ENCODE peak calls at places on chromosomes 12 and 14, in five cellular contexts. One of them, this sample, is unnamed.

GRCh38 chr14:104795781-104796681 is 483 bp upstream of the AKT1 start:
- DNase-seq in SK-N-SH: peak; percentile 94
- DNase-seq in RWPE2: no peak
- DNase-seq in mammary epithelial cell: no peak
- DNase-seq in heart right ventricle: peak; percentile 50
- DNase-seq in this sample: peak; percentile 66

GRCh38 chr12:77575376-77575775 is 255.3 kb upstream of the NAV3 start:
- DNase-seq in mammary epithelial cell: no peak
- DNase-seq in RWPE2: no peak
- DNase-seq in SK-N-SH: no peak
- DNase-seq in heart right ventricle: no peak
- DNase-seq in this sample: no peak

GRCh38 chr12:122886851-122887816 is 8.8 kb downstream of the VPS37B start:
- DNase-seq in heart right ventricle: no peak
- DNase-seq in mammary epithelial cell: peak; percentile 93
- DNase-seq in SK-N-SH: no peak
- DNase-seq in RWPE2: peak; percentile 83
- DNase-seq in this sample: no peak

GRCh38 chr12:56872366-56872765 is 61.8 kb downstream of the SDR9C7 start:
- DNase-seq in SK-N-SH: no peak
- DNase-seq in mammary epithelial cell: no peak
- DNase-seq in heart right ventricle: no peak
- DNase-seq in RWPE2: no peak
- DNase-seq in this sample: no peak

GRCh38 chr12:5487971-5488955 is 56.4 kb downstream of the NTF3 start:
- DNase-seq in RWPE2: no peak
- DNase-seq in SK-N-SH: no peak
- DNase-seq in mammary epithelial cell: no peak
- DNase-seq in heart right ventricle: no peak
- DNase-seq in this sample: no peak

GRCh38 chr12:118436002-118436724 is 59.8 kb downstream of the SUDS3 start:
- DNase-seq in RWPE2: no peak
- DNase-seq in SK-N-SH: peak; percentile 27
- DNase-seq in heart right ventricle: peak; percentile 10
- DNase-seq in mammary epithelial cell: no peak
- DNase-seq in this sample: no peak

GRCh38 chr14:78863143-78863542 is 693.0 kb downstream of the NRXN3 start:
- DNase-seq in SK-N-SH: no peak
- DNase-seq in mammary epithelial cell: peak; percentile 25
- DNase-seq in heart right ventricle: no peak
- DNase-seq in RWPE2: no peak
- DNase-seq in this sample: no peak

GRCh38 chr12:50927766-50928224 is 24.5 kb upstream of the HIGD1C start:
- DNase-seq in RWPE2: no peak
- DNase-seq in heart right ventricle: no peak
- DNase-seq in SK-N-SH: no peak
- DNase-seq in mammary epithelial cell: no peak
- DNase-seq in this sample: no peak

GRCh38 chr12:45304514-45305178 is 88.8 kb downstream of the ANO6 start:
- DNase-seq in RWPE2: no peak
- DNase-seq in SK-N-SH: no peak
- DNase-seq in heart right ventricle: no peak
- DNase-seq in mammary epithelial cell: no peak
- DNase-seq in this sample: no peak

GRCh38 chr12:32450768-32451167 is 51.4 kb downstream of the FGD4 start:
- DNase-seq in SK-N-SH: no peak
- DNase-seq in heart right ventricle: peak; percentile 12
- DNase-seq in mammary epithelial cell: no peak
- DNase-seq in RWPE2: no peak
- DNase-seq in this sample: no peak

GRCh38 chr12:13313886-13314285 is 117.4 kb downstream of the EMP1 start:
- DNase-seq in SK-N-SH: no peak
- DNase-seq in mammary epithelial cell: no peak
- DNase-seq in heart right ventricle: no peak
- DNase-seq in RWPE2: no peak
- DNase-seq in this sample: no peak

GRCh38 chr12:101414533-101415119 is 7.1 kb upstream of the ARL1 start:
- DNase-seq in RWPE2: no peak
- DNase-seq in heart right ventricle: peak; percentile 30
- DNase-seq in mammary epithelial cell: peak; percentile 42
- DNase-seq in SK-N-SH: peak; percentile 52
- DNase-seq in this sample: no peak

GRCh38 chr14:50750323-50750722 is 80.6 kb downstream of the NIN start:
- DNase-seq in mammary epithelial cell: no peak
- DNase-seq in RWPE2: no peak
- DNase-seq in heart right ventricle: no peak
- DNase-seq in SK-N-SH: no peak
- DNase-seq in this sample: no peak

GRCh38 chr14:64671591-64671990 is 32.6 kb upstream of the PLEKHG3 start:
- DNase-seq in mammary epithelial cell: peak; percentile 60
- DNase-seq in heart right ventricle: peak; percentile 31
- DNase-seq in RWPE2: no peak
- DNase-seq in SK-N-SH: peak; percentile 69
- DNase-seq in this sample: no peak

GRCh38 chr14:52067873-52068740 is 752 bp downstream of the NID2 start:
- DNase-seq in mammary epithelial cell: no peak
- DNase-seq in RWPE2: no peak
- DNase-seq in SK-N-SH: peak; percentile 62
- DNase-seq in heart right ventricle: peak; percentile 38
- DNase-seq in this sample: peak; percentile 5

GRCh38 chr12:119949594-119949993 is 39.4 kb upstream of the BICDL1 start:
- DNase-seq in mammary epithelial cell: no peak
- DNase-seq in RWPE2: no peak
- DNase-seq in SK-N-SH: no peak
- DNase-seq in heart right ventricle: no peak
- DNase-seq in this sample: no peak

GRCh38 chr14:95069547-95069946 is 87.8 kb downstream of the DICER1 start:
- DNase-seq in mammary epithelial cell: no peak
- DNase-seq in SK-N-SH: no peak
- DNase-seq in RWPE2: no peak
- DNase-seq in heart right ventricle: no peak
- DNase-seq in this sample: no peak

GRCh38 chr12:76688627-76689026 is 75.3 kb upstream of the ZDHHC17 start:
- DNase-seq in heart right ventricle: no peak
- DNase-seq in RWPE2: no peak
- DNase-seq in SK-N-SH: no peak
- DNase-seq in mammary epithelial cell: no peak
- DNase-seq in this sample: no peak

GRCh38 chr14:85217412-85217811 is 312.5 kb upstream of the FLRT2 start:
- DNase-seq in heart right ventricle: no peak
- DNase-seq in mammary epithelial cell: no peak
- DNase-seq in SK-N-SH: no peak
- DNase-seq in RWPE2: no peak
- DNase-seq in this sample: no peak

GRCh38 chr14:103879570-103880333 is 32.4 kb upstream of the PPP1R13B start:
- DNase-seq in SK-N-SH: peak; percentile 51
- DNase-seq in heart right ventricle: peak; percentile 46
- DNase-seq in RWPE2: no peak
- DNase-seq in mammary epithelial cell: peak; percentile 36
- DNase-seq in this sample: no peak

GRCh38 chr12:52015393-52016081 is 8.8 kb downstream of the TAMALIN start:
- DNase-seq in mammary epithelial cell: peak; percentile 66
- DNase-seq in heart right ventricle: no peak
- DNase-seq in RWPE2: no peak
- DNase-seq in SK-N-SH: no peak
- DNase-seq in this sample: no peak

GRCh38 chr12:95205685-95206084 is 11.6 kb downstream of the FGD6 start:
- DNase-seq in RWPE2: peak; percentile 62
- DNase-seq in SK-N-SH: no peak
- DNase-seq in mammary epithelial cell: peak; percentile 93
- DNase-seq in heart right ventricle: no peak
- DNase-seq in this sample: no peak

GRCh38 chr12:118357327-118358007 is 15.2 kb downstream of the TAOK3 start:
- DNase-seq in SK-N-SH: peak; percentile 42
- DNase-seq in mammary epithelial cell: peak; percentile 54
- DNase-seq in RWPE2: no peak
- DNase-seq in heart right ventricle: peak; percentile 74
- DNase-seq in this sample: no peak

GRCh38 chr14:101056446-101056845 is 152.9 kb upstream of the RTL1 start:
- DNase-seq in heart right ventricle: no peak
- DNase-seq in mammary epithelial cell: no peak
- DNase-seq in RWPE2: no peak
- DNase-seq in SK-N-SH: no peak
- DNase-seq in this sample: no peak

GRCh38 chr14:76514599-76514998 is 138.7 kb downstream of the ESRRB start:
- DNase-seq in mammary epithelial cell: peak; percentile 46
- DNase-seq in RWPE2: no peak
- DNase-seq in SK-N-SH: no peak
- DNase-seq in heart right ventricle: no peak
- DNase-seq in this sample: no peak
- TF ChIP-seq CTCF in mammary epithelial cell: peak; percentile 62
- TF ChIP-seq CTCF in RWPE2: no peak
- TF ChIP-seq CTCF in SK-N-SH: peak; percentile 23
- TF ChIP-seq CTCF in heart right ventricle: peak; percentile 5
- TF ChIP-seq CTCF in this sample: no peak

GRCh38 chr12:24850486-24850885 is 98.4 kb downstream of the BCAT1 start:
- DNase-seq in mammary epithelial cell: no peak
- DNase-seq in SK-N-SH: no peak
- DNase-seq in heart right ventricle: no peak
- DNase-seq in RWPE2: no peak
- DNase-seq in this sample: no peak
- H3K36me3 ChIP-seq in mammary epithelial cell: no peaks in the 10 kb centered on the region
- H3K36me3 ChIP-seq in SK-N-SH: peaks cover 21% of the 10 kb centered on the region
- H3K36me3 ChIP-seq in heart right ventricle: no peaks in the 10 kb centered on the region
- H3K36me3 ChIP-seq in RWPE2: no peaks in the 10 kb centered on the region
- H3K36me3 ChIP-seq in this sample: no peaks in the 10 kb centered on the region

GRCh38 chr12:22121224-22121623 is 75.2 kb downstream of the CMAS start:
- DNase-seq in RWPE2: no peak
- DNase-seq in SK-N-SH: no peak
- DNase-seq in heart right ventricle: no peak
- DNase-seq in mammary epithelial cell: no peak
- DNase-seq in this sample: peak; percentile 28
- TF ChIP-seq CTCF in RWPE2: peak; percentile 20
- TF ChIP-seq CTCF in SK-N-SH: peak; percentile 30
- TF ChIP-seq CTCF in heart right ventricle: no peak
- TF ChIP-seq CTCF in mammary epithelial cell: no peak
- TF ChIP-seq CTCF in this sample: peak; percentile 19

GRCh38 chr12:69583203-69583602 is 2.1 kb upstream of the CCT2 start:
- DNase-seq in mammary epithelial cell: no peak
- DNase-seq in SK-N-SH: no peak
- DNase-seq in RWPE2: no peak
- DNase-seq in heart right ventricle: no peak
- DNase-seq in this sample: no peak

GRCh38 chr12:69589082-69589481 is 3.8 kb downstream of the CCT2 start:
- DNase-seq in mammary epithelial cell: no peak
- DNase-seq in SK-N-SH: no peak
- DNase-seq in RWPE2: no peak
- DNase-seq in heart right ventricle: no peak
- DNase-seq in this sample: no peak

GRCh38 chr12:69585189-69586062 is at the start of gene CCT2:
- DNase-seq in SK-N-SH: peak; percentile 95
- DNase-seq in RWPE2: peak; percentile 96
- DNase-seq in mammary epithelial cell: peak; percentile 90
- DNase-seq in heart right ventricle: peak; percentile 97
- DNase-seq in this sample: peak; percentile 96

DNA sequence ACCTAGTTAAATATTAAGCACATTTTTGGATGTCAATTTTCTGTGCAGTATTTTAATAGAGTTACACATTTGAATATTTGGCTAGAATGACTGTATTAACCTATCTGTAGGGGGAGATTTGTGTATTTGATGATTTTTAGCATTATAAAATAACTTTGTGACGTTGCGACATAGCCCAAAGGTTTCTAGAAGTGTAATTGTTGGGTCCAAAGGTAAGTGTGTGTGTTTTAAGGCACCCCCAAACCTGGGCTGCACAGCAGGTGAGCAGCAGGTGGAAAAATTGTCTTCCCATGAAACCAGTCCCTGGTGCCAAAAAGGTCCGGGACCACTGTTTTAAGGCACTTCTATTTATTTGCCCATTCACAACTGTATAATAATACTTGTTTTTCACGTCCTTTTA is 3.3 kb downstream of the CCT2 start:
- DNase-seq in mammary epithelial cell: no peak
- DNase-seq in SK-N-SH: no peak
- DNase-seq in RWPE2: no peak
- DNase-seq in heart right ventricle: no peak
- DNase-seq in this sample: no peak
- H3K36me3 ChIP-seq in mammary epithelial cell: peaks cover 53% of the 10 kb centered on the region
- H3K36me3 ChIP-seq in SK-N-SH: peaks cover 66% of the 10 kb centered on the region
- H3K36me3 ChIP-seq in RWPE2: peaks cover 76% of the 10 kb centered on the region
- H3K36me3 ChIP-seq in heart right ventricle: peaks cover 52% of the 10 kb centered on the region
- H3K36me3 ChIP-seq in this sample: peaks cover 58% of the 10 kb centered on the region

GRCh38 chr14:106318700-106319099 is 792.3 kb downstream of the TMEM121 start:
- DNase-seq in heart right ventricle: no peak
- DNase-seq in RWPE2: no peak
- DNase-seq in mammary epithelial cell: no peak
- DNase-seq in SK-N-SH: peak; percentile 57
- DNase-seq in this sample: peak; percentile 25
- TF ChIP-seq CTCF in heart right ventricle: no peak
- TF ChIP-seq CTCF in RWPE2: peak; percentile 23
- TF ChIP-seq CTCF in mammary epithelial cell: no peak
- TF ChIP-seq CTCF in SK-N-SH: peak; percentile 54
- TF ChIP-seq CTCF in this sample: peak; percentile 35

GRCh38 chr14:20456971-20457370 is 1.9 kb downstream of the APEX1 start:
- DNase-seq in heart right ventricle: no peak
- DNase-seq in SK-N-SH: no peak
- DNase-seq in RWPE2: no peak
- DNase-seq in mammary epithelial cell: no peak
- DNase-seq in this sample: no peak
- H3K36me3 ChIP-seq in heart right ventricle: peaks cover 32% of the 10 kb centered on the region
- H3K36me3 ChIP-seq in SK-N-SH: peaks cover 41% of the 10 kb centered on the region
- H3K36me3 ChIP-seq in RWPE2: peaks cover 64% of the 10 kb centered on the region
- H3K36me3 ChIP-seq in mammary epithelial cell: peaks cover 29% of the 10 kb centered on the region
- H3K36me3 ChIP-seq in this sample: peaks cover 44% of the 10 kb centered on the region

DNA sequence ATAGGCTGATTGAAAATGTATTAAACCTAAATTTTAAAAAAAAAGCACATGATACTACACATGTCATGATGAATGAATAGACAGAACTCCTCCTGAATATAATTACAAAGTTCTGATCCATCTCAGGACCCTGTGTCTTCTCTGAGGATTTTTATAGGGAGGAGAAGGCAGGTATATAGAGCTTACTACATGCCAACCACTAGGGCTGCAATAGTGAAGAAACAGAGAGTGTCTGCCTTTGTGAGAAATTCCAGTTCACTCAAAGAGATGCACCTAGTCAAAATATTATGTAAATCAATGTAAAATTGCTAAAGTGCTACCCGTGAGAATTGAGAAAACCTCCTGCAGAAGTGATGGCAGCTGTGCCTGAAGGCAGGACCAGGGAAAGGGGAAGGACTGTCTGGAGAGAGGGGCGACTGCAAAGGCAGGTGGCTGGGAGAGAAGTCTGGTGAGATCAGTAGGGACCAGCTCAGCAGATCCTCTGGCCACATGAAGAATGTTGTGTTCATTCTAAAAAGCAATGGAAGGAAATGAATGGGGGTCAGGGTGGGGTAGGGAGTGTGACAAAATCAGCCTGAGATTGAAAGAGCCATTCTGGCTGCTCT is 15.1 kb downstream of the ABHD4 start:
- DNase-seq in heart right ventricle: no peak
- DNase-seq in RWPE2: no peak
- DNase-seq in SK-N-SH: no peak
- DNase-seq in mammary epithelial cell: no peak
- DNase-seq in this sample: no peak
- TF ChIP-seq CTCF in heart right ventricle: no peak
- TF ChIP-seq CTCF in RWPE2: peak; percentile 2
- TF ChIP-seq CTCF in SK-N-SH: peak; percentile 20
- TF ChIP-seq CTCF in mammary epithelial cell: peak; percentile 11
- TF ChIP-seq CTCF in this sample: no peak

GRCh38 chr12:132798836-132799235 is 29.8 kb downstream of the GOLGA3 start:
- DNase-seq in RWPE2: no peak
- DNase-seq in SK-N-SH: no peak
- DNase-seq in heart right ventricle: no peak
- DNase-seq in mammary epithelial cell: no peak
- DNase-seq in this sample: no peak
- H3K36me3 ChIP-seq in RWPE2: peaks cover 78% of the 10 kb centered on the region
- H3K36me3 ChIP-seq in SK-N-SH: peaks cover 70% of the 10 kb centered on the region
- H3K36me3 ChIP-seq in heart right ventricle: peaks cover 89% of the 10 kb centered on the region
- H3K36me3 ChIP-seq in mammary epithelial cell: peaks cover 42% of the 10 kb centered on the region
- H3K36me3 ChIP-seq in this sample: peaks cover 56% of the 10 kb centered on the region

GRCh38 chr14:96281486-96281885 is 25.5 kb downstream of the BDKRB1 start:
- DNase-seq in mammary epithelial cell: no peak
- DNase-seq in SK-N-SH: no peak
- DNase-seq in RWPE2: no peak
- DNase-seq in heart right ventricle: no peak
- DNase-seq in this sample: no peak
- TF ChIP-seq CTCF in mammary epithelial cell: no peak
- TF ChIP-seq CTCF in SK-N-SH: peak; percentile 14
- TF ChIP-seq CTCF in RWPE2: peak; percentile 18
- TF ChIP-seq CTCF in heart right ventricle: no peak
- TF ChIP-seq CTCF in this sample: no peak